ENCODE peak calls at places on chromosomes 5 and 9, in ten cellular contexts. C, H, U, N, Y, D, G, M, E and K are unnamed samples.

GRCh38 chr9:69252436-69252835 is 72.6 kb upstream of the ENTREP1 start:
- DNase-seq in N (no peak), D (no peak), C (no peak), E (no peak), H (no peak), M (no peak), U (no peak), G (no peak), Y (no peak), K (no peak)

GRCh38 chr5:76283670-76284069 is 119.4 kb upstream of the IQGAP2 start:
- DNase-seq in D (no peak), H (no peak), E (no peak), C (no peak), N (peak; percentile 88), M (no peak), Y (no peak), G (no peak), U (no peak), K (no peak)

GRCh38 chr9:91245432-91246313 is 116.0 kb downstream of the AUH start:
- DNase-seq in U (no peak), D (no peak), M (peak; percentile 50), G (no peak), H (no peak), Y (peak; percentile 44), C (no peak), N (peak; percentile 28), E (no peak), K (no peak)

GRCh38 chr9:79215819-79216218 is 355.9 kb upstream of the TLE4 start:
- DNase-seq in U (no peak), C (no peak), G (no peak), N (no peak), E (no peak), H (no peak), M (peak; percentile 46), Y (no peak), D (no peak), K (no peak)

GRCh38 chr5:110544603-110545002 is 181.9 kb downstream of the TMEM232 start:
- DNase-seq in H (no peak), M (peak; percentile 57), N (no peak), C (no peak), D (no peak), U (no peak), E (no peak), G (no peak), Y (no peak), K (no peak)

GRCh38 chr9:126935630-126936029 is 21.0 kb downstream of the RALGPS1 start:
- DNase-seq in N (no peak), C (no peak), M (peak; percentile 61), D (no peak), H (no peak), G (no peak), U (no peak), E (no peak), Y (no peak), K (no peak)

GRCh38 chr5:67165524-67166459 is 30.8 kb downstream of the CD180 start:
- DNase-seq in N (peak; percentile 82), U (peak; percentile 84), H (peak; percentile 89), Y (peak; percentile 89), E (peak; percentile 76), D (peak; percentile 56), C (peak; percentile 79), M (peak; percentile 92), G (peak; percentile 63), K (peak; percentile 84)

GRCh38 chr9:107489144-107489673 is 360 bp downstream of the KLF4 start:
- DNase-seq in C (no peak), M (no peak), H (no peak), D (peak; percentile 11), G (no peak), Y (no peak), E (no peak), N (no peak), U (no peak), K (no peak)

GRCh38 chr9:136782452-136782851 is 8.7 kb upstream of the TMEM141 start:
- DNase-seq in C (no peak), N (no peak), D (no peak), U (no peak), M (no peak), E (no peak), G (no peak), H (no peak), Y (no peak), K (no peak)

GRCh38 chr5:170882345-170882744 is 20.5 kb downstream of the RANBP17 start:
- DNase-seq in Y (no peak), E (no peak), G (no peak), H (no peak), M (no peak), C (no peak), U (no peak), N (no peak), D (no peak), K (no peak)

GRCh38 chr5:98464737-98465330 is 308.6 kb upstream of the RGMB start:
- DNase-seq in N (no peak), M (no peak), G (no peak), D (no peak), Y (no peak), H (peak; percentile 38), C (no peak), E (no peak), U (no peak), K (no peak)

GRCh38 chr9:109085510-109085909 is 34.2 kb downstream of the TMEM245 start:
- DNase-seq in M (no peak), G (no peak), C (no peak), E (no peak), N (no peak), U (no peak), H (no peak), Y (no peak), D (no peak), K (no peak)

DNA sequence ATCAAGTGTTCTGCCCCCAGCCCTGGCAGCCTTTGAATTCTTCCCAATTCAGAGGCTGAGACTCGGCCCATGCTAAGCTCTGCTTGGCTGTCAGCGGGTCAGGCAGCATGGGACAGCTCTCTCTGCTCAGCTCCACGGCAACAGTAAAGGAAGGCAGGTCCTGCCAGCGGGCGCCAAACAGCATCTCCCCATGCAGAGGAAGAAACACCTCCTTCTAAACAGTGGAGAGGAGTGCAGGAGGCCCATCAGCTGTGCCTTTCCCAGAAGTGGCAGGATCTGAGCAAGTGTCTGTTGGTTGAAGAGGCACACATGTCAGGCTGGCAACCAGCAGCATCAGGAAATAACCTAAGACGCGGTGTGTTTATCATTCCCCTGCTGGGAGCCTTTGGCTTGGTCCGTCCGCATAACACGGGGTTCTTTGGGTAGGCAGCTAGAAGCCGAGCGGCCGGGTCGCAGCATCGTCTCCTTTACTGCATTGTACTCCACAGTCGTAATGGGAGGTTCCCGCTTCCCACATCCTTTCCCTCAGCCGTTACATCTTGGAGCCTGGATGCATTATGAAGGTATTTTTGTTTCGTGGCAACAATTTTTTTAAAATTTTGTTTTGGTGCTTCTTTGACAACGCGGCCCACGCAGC is 42.7 kb upstream of the NCS1 start:
- DNase-seq in H (no peak), E (no peak), C (no peak), M (no peak), U (no peak), N (no peak), Y (no peak), G (peak; percentile 3), D (no peak), K (no peak)
- H3K4me3 ChIP-seq in H (no peak overlapping the region), E (no peak overlapping the region), C (no peak overlapping the region), M (no peak overlapping the region), U (no peak overlapping the region), N (no peak overlapping the region), Y (no peak overlapping the region), G (peak overlapping the region; percentile 16), D (no peak overlapping the region), K (no peak overlapping the region)

GRCh38 chr9:134223091-134223490 is 58.7 kb upstream of the RNU6ATAC start:
- DNase-seq in D (no peak), U (peak; percentile 2), C (no peak), M (no peak), H (no peak), Y (no peak), G (no peak), N (no peak), E (no peak), K (no peak)

GRCh38 chr9:134223601-134224122 is 59.3 kb upstream of the RNU6ATAC start:
- DNase-seq in Y (no peak), N (no peak), D (no peak), M (no peak), U (no peak), G (no peak), E (no peak), H (no peak), C (no peak), K (no peak)

GRCh38 chr9:134225186-134225585 is 60.8 kb upstream of the RNU6ATAC start:
- DNase-seq in C (no peak), U (no peak), E (no peak), M (no peak), Y (no peak), H (peak; percentile 24), N (no peak), G (no peak), D (no peak), K (no peak)

GRCh38 chr9:134224827-134225154 is 60.4 kb upstream of the RNU6ATAC start:
- DNase-seq in C (no peak), E (no peak), U (no peak), H (no peak), N (no peak), G (no peak), D (no peak), M (no peak), Y (no peak), K (no peak)

GRCh38 chr9:134224130-134224826 is 59.9 kb upstream of the RNU6ATAC start:
- DNase-seq in H (no peak), G (no peak), D (no peak), E (no peak), M (no peak), N (no peak), C (no peak), U (no peak), Y (no peak), K (no peak)
- H3K9me3 ChIP-seq in H (no peaks in the 10 kb centered on the region), G (no peaks in the 10 kb centered on the region), D (no peaks in the 10 kb centered on the region), E (no peaks in the 10 kb centered on the region), M (no peaks in the 10 kb centered on the region), N (no peaks in the 10 kb centered on the region), C (no peaks in the 10 kb centered on the region), U (no peaks in the 10 kb centered on the region), Y (no peaks in the 10 kb centered on the region), K (no peaks in the 10 kb centered on the region)

GRCh38 chr9:123347289-123348060 is 8.5 kb upstream of the CRB2 start:
- DNase-seq in Y (no peak), H (no peak), N (no peak), G (no peak), U (no peak), M (peak; percentile 30), E (no peak), D (no peak), C (no peak), K (no peak)
- H3K4me3 ChIP-seq in Y (no peak overlapping the region), H (no peak overlapping the region), N (no peak overlapping the region), G (no peak overlapping the region), U (no peak overlapping the region), M (no peak overlapping the region), E (no peak overlapping the region), D (no peak overlapping the region), C (no peak overlapping the region), K (no peak overlapping the region)

GRCh38 chr5:18546570-18546969 is 912.3 kb downstream of the TAF11L14 start:
- DNase-seq in Y (no peak), U (no peak), D (no peak), C (no peak), M (no peak), G (no peak), E (no peak), N (no peak), H (no peak), K (no peak)

GRCh38 chr5:18553269-18553668 is 919.0 kb downstream of the TAF11L14 start:
- DNase-seq in C (no peak), D (no peak), E (no peak), G (no peak), H (no peak), Y (no peak), U (no peak), N (peak; percentile 82), M (peak; percentile 3), K (no peak)

GRCh38 chr5:18551716-18552115 is 917.5 kb downstream of the TAF11L14 start:
- DNase-seq in M (no peak), D (no peak), U (no peak), H (no peak), N (no peak), E (no peak), Y (no peak), G (no peak), C (no peak), K (no peak)
- H3K9me3 ChIP-seq in M (no peaks in the 10 kb centered on the region), D (no peaks in the 10 kb centered on the region), U (no peaks in the 10 kb centered on the region), H (no peaks in the 10 kb centered on the region), N (no peaks in the 10 kb centered on the region), E (no peaks in the 10 kb centered on the region), Y (no peaks in the 10 kb centered on the region), G (no peaks in the 10 kb centered on the region), C (peaks cover 6% of the 10 kb centered on the region), K (peaks cover 30% of the 10 kb centered on the region)